ENCODE peak calls at places on chromosomes 3 and 15, in nine cellular contexts. E, N, L, Y, R, Q, X, H and V are unnamed samples.

GRCh38 chr3:72977060-72977459 is 19.6 kb upstream of the PPP4R2 start:
- DNase-seq in E (no peak), N (no peak), L (no peak), Y (no peak), R (no peak), Q (peak; percentile 14), X (peak; percentile 39), H (no peak), V (no peak)

GRCh38 chr15:43420435-43420834 is 49.5 kb downstream of the TUBGCP4 start:
- DNase-seq in E (no peak), N (no peak), L (no peak), Y (no peak), R (no peak), Q (no peak), X (no peak), H (no peak), V (no peak)

GRCh38 chr3:179884136-179884535 is 152.6 kb downstream of the PEX5L start:
- DNase-seq in E (no peak), N (no peak), L (no peak), Y (no peak), R (no peak), Q (no peak), X (no peak), H (no peak), V (no peak)

GRCh38 chr3:66255865-66256264 is 35.1 kb downstream of the SLC25A26 start:
- DNase-seq in E (no peak), N (no peak), L (no peak), Y (no peak), R (no peak), Q (no peak), X (no peak), H (no peak), V (no peak)

GRCh38 chr3:112894258-112894657 is 47.6 kb upstream of the CD200R1L start:
- DNase-seq in E (no peak), N (peak; percentile 18), L (no peak), Y (no peak), R (no peak), Q (peak; percentile 63), X (peak; percentile 36), H (no peak), V (peak; percentile 17)

GRCh38 chr3:4493931-4494806 is 1.0 kb downstream of the ITPR1 start:
- DNase-seq in E (no peak), N (peak; percentile 37), L (no peak), Y (no peak), R (no peak), Q (peak; percentile 21), X (peak; percentile 59), H (no peak), V (peak; percentile 5)

GRCh38 chr3:125670352-125670751 is 75.1 kb upstream of the OSBPL11 start:
- DNase-seq in E (no peak), N (no peak), L (no peak), Y (no peak), R (no peak), Q (no peak), X (no peak), H (no peak), V (no peak)

GRCh38 chr15:47184003-47184404 is 533.3 kb upstream of the SEMA6D start:
- DNase-seq in E (no peak), N (no peak), L (no peak), Y (no peak), R (no peak), Q (no peak), X (peak; percentile 28), H (no peak), V (no peak)

GRCh38 chr3:55897573-55898224 is 410.6 kb upstream of the WNT5A start:
- DNase-seq in E (no peak), N (peak; percentile 72), L (no peak), Y (no peak), R (no peak), Q (peak; percentile 21), X (peak; percentile 11), H (no peak), V (no peak)

GRCh38 chr15:73009306-73010091 is 42.8 kb upstream of the NEO1 start:
- DNase-seq in E (no peak), N (no peak), L (no peak), Y (no peak), R (peak; percentile 29), Q (no peak), X (peak; percentile 11), H (no peak), V (peak; percentile 44)

GRCh38 chr3:58746758-58747157 is 80.2 kb upstream of the FAM3D start:
- DNase-seq in E (no peak), N (no peak), L (no peak), Y (no peak), R (no peak), Q (no peak), X (no peak), H (no peak), V (no peak)

GRCh38 chr3:156725706-156726105 is 51.3 kb downstream of the TIPARP start:
- DNase-seq in E (no peak), N (peak; percentile 13), L (peak; percentile 32), Y (no peak), R (no peak), Q (no peak), X (no peak), H (no peak), V (peak; percentile 56)

DNA sequence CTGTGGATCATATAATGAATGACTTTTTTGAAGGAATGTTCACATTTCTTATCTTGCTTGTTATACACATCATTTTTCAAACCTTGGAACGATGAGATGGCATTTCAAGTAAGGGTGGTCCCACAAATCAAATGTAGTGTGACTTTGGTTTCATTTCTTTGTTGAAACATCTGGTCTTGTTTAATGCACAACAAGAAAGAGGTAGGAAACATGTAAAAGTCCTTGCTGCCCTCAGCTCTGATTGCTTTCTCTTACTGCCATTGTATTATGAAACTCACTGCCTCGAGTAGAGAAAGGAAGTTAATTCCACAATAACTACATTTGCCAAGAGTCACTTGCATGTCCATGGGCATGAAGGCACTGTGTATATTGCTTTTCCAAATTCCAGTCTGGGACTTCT is 32.2 kb downstream of the RBMS3 start:
- DNase-seq in E (no peak), N (no peak), L (no peak), Y (no peak), R (no peak), Q (peak; percentile 59), X (peak; percentile 48), H (no peak), V (no peak)
- H3K4me1 ChIP-seq in E (no peaks in the 10 kb centered on the region), N (no peaks in the 10 kb centered on the region), L (no peaks in the 10 kb centered on the region), Y (no peaks in the 10 kb centered on the region), R (no peaks in the 10 kb centered on the region), Q (peaks cover 9% of the 10 kb centered on the region), X (peaks cover 40% of the 10 kb centered on the region), H (peaks cover 4% of the 10 kb centered on the region), V (no peaks in the 10 kb centered on the region)

GRCh38 chr15:41993447-41994170 is 21.3 kb upstream of the EHD4 start:
- DNase-seq in E (no peak), N (no peak), L (no peak), Y (no peak), R (no peak), Q (no peak), X (no peak), H (peak; percentile 17), V (no peak)

GRCh38 chr15:41995476-41995855 is 23.1 kb upstream of the EHD4 start:
- DNase-seq in E (no peak), N (no peak), L (no peak), Y (no peak), R (no peak), Q (no peak), X (no peak), H (no peak), V (no peak)

GRCh38 chr15:41994171-41994650 is 21.9 kb upstream of the EHD4 start:
- DNase-seq in E (no peak), N (no peak), L (no peak), Y (no peak), R (no peak), Q (no peak), X (no peak), H (no peak), V (no peak)

GRCh38 chr15:41996376-41996775 is 24.0 kb upstream of the EHD4 start:
- DNase-seq in E (no peak), N (no peak), L (no peak), Y (no peak), R (no peak), Q (no peak), X (no peak), H (no peak), V (no peak)

GRCh38 chr15:41994772-41995475 is 22.6 kb upstream of the EHD4 start:
- DNase-seq in E (no peak), N (no peak), L (no peak), Y (no peak), R (no peak), Q (no peak), X (no peak), H (no peak), V (no peak)
- H3K4me1 ChIP-seq in E (no peaks in the 10 kb centered on the region), N (no peaks in the 10 kb centered on the region), L (no peaks in the 10 kb centered on the region), Y (peaks cover 9% of the 10 kb centered on the region), R (peaks cover 7% of the 10 kb centered on the region), Q (no peaks in the 10 kb centered on the region), X (no peaks in the 10 kb centered on the region), H (no peaks in the 10 kb centered on the region), V (no peaks in the 10 kb centered on the region)

DNA sequence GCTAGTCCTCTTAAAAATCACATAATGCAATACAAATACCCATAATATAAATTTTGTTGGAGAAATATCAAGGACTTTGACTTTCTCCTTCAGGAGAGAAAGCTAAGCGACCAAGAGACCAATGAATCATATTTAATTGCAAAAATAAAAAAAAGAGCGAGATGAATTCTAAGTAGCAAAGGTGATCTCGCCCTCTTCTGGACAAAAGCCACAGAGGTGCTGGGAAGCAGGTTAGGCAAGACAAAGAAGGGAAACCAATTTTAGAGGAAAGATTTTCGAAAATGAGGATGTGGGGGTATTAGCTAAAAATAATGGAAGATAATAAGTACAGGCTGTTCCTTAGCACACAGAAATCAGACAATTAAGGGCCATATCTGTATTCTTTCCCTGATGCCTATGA is 111.4 kb upstream of the PLAAT1 start:
- DNase-seq in E (no peak), N (peak; percentile 45), L (no peak), Y (no peak), R (no peak), Q (no peak), X (no peak), H (no peak), V (no peak)
- H3K4me1 ChIP-seq in E (no peaks in the 10 kb centered on the region), N (no peaks in the 10 kb centered on the region), L (no peaks in the 10 kb centered on the region), Y (no peaks in the 10 kb centered on the region), R (no peaks in the 10 kb centered on the region), Q (no peaks in the 10 kb centered on the region), X (no peaks in the 10 kb centered on the region), H (no peaks in the 10 kb centered on the region), V (no peaks in the 10 kb centered on the region)

GRCh38 chr3:123672429-123673146 is 87.7 kb upstream of the HACD2 start:
- DNase-seq in E (no peak), N (no peak), L (no peak), Y (peak; percentile 15), R (no peak), Q (no peak), X (no peak), H (no peak), V (no peak)

GRCh38 chr3:123679712-123680386 is 95.0 kb upstream of the HACD2 start:
- DNase-seq in E (no peak), N (no peak), L (no peak), Y (no peak), R (no peak), Q (no peak), X (no peak), H (no peak), V (no peak)

GRCh38 chr3:123683146-123683545 is 98.3 kb upstream of the HACD2 start:
- DNase-seq in E (no peak), N (no peak), L (no peak), Y (no peak), R (no peak), Q (no peak), X (no peak), H (no peak), V (no peak)

GRCh38 chr3:123683755-123684154 is 98.9 kb upstream of the HACD2 start:
- DNase-seq in E (no peak), N (no peak), L (no peak), Y (no peak), R (no peak), Q (no peak), X (no peak), H (no peak), V (no peak)

GRCh38 chr3:123678108-123678511 is 93.3 kb upstream of the HACD2 start:
- DNase-seq in E (no peak), N (peak; percentile 52), L (no peak), Y (no peak), R (no peak), Q (peak; percentile 97), X (peak; percentile 85), H (no peak), V (peak; percentile 54)
- H3K4me1 ChIP-seq in E (no peaks in the 10 kb centered on the region), N (peaks cover 9% of the 10 kb centered on the region), L (peaks cover 5% of the 10 kb centered on the region), Y (peaks cover 12% of the 10 kb centered on the region), R (peaks cover 3% of the 10 kb centered on the region), Q (peaks cover 14% of the 10 kb centered on the region), X (peaks cover 11% of the 10 kb centered on the region), H (no peaks in the 10 kb centered on the region), V (no peaks in the 10 kb centered on the region)